ENCODE peak calls at places on chromosomes 13 and 19, in six cellular contexts. D is GM12865, G is AG10803, Y is progenitor cell of endocrine pancreas, J is tibial nerve, P is heart right ventricle. K is an unnamed sample.

GRCh38 chr13:110017379-110017778 is 231.0 kb upstream of the IRS2 start:
- DNase-seq in D (no peak), G (peak), Y (no peak), J (no peak), P (no peak), K (no peak)

GRCh38 chr13:40315416-40316064 is 350.9 kb downstream of the FOXO1 start:
- DNase-seq in D (peak), G (no peak), Y (no peak), J (no peak), P (peak), K (no peak)

GRCh38 chr19:39816287-39817048 is 17.5 kb downstream of the DYRK1B start:
- DNase-seq in D (no peak), G (no peak), Y (no peak), J (no peak), P (peak), K (no peak)

GRCh38 chr19:40205760-40206159 is 12.4 kb downstream of the TTC9B start:
- DNase-seq in D (no peak), G (no peak), Y (no peak), J (no peak), P (no peak), K (no peak)

GRCh38 chr13:110563463-110563774 is 1.9 kb upstream of the RAB20 start:
- DNase-seq in D (no peak), G (no peak), Y (no peak), J (no peak), P (no peak), K (no peak)

GRCh38 chr19:51749979-51750378 is 1.7 kb downstream of the FPR1 start:
- DNase-seq in D (no peak), G (peak), Y (no peak), J (no peak), P (no peak), K (no peak)

GRCh38 chr19:33085570-33086128 is 4.7 kb downstream of the GPATCH1 start:
- DNase-seq in D (no peak), G (no peak), Y (no peak), J (no peak), P (no peak), K (no peak)

GRCh38 chr13:112573710-112574109 is 14.2 kb downstream of the TUBGCP3 start:
- DNase-seq in D (no peak), G (no peak), Y (no peak), J (no peak), P (no peak), K (no peak)

GRCh38 chr13:44132710-44133109 is 240.9 kb upstream of the SERP2 start:
- DNase-seq in D (no peak), G (peak), Y (no peak), J (peak), P (peak), K (no peak)

GRCh38 chr13:85985791-85986190 is 186.6 kb upstream of the SLITRK6 start:
- DNase-seq in D (no peak), G (no peak), Y (no peak), J (no peak), P (no peak), K (no peak)

GRCh38 chr19:4088975-4089374 is 22.3 kb upstream of the ZBTB7A start:
- DNase-seq in D (no peak), G (no peak), Y (no peak), J (no peak), P (no peak), K (peak)

GRCh38 chr13:91368676-91369425 is 21.4 kb downstream of the MIR17HG start:
- DNase-seq in D (no peak), G (no peak), Y (no peak), J (no peak), P (no peak), K (no peak)

GRCh38 chr19:42386974-42387707 is 3.0 kb downstream of the CNFN start:
- DNase-seq in D (peak), G (peak), Y (peak), J (peak), P (peak), K (peak)

GRCh38 chr13:100464006-100464405 is 124.6 kb downstream of the GGACT start:
- DNase-seq in D (no peak), G (peak), Y (no peak), J (no peak), P (no peak), K (no peak)

GRCh38 chr19:422213-422916 is 13.4 kb upstream of the C2CD4C start:
- DNase-seq in D (no peak), G (no peak), Y (no peak), J (no peak), P (no peak), K (no peak)

GRCh38 chr13:96824110-96824509 is 170.2 kb downstream of the OXGR1 start:
- DNase-seq in D (no peak), G (no peak), Y (no peak), J (no peak), P (no peak), K (no peak)

GRCh38 chr19:43318203-43318602 is 35.3 kb upstream of the CD177 start:
- DNase-seq in D (no peak), G (no peak), Y (no peak), J (no peak), P (no peak), K (no peak)

GRCh38 chr13:113013878-113014751 is 45.1 kb downstream of the MCF2L start:
- DNase-seq in D (no peak), G (no peak), Y (no peak), J (no peak), P (no peak), K (no peak)

GRCh38 chr19:29526730-29527499 is 1.1 kb downstream of the VSTM2B start:
- DNase-seq in D (no peak), G (no peak), Y (no peak), J (no peak), P (no peak), K (no peak)

GRCh38 chr13:31242935-31243334 is 43.2 kb downstream of the B3GLCT start:
- DNase-seq in D (no peak), G (peak), Y (no peak), J (no peak), P (no peak), K (no peak)

GRCh38 chr19:32104465-32105235 is 240.8 kb upstream of the ZNF507 start:
- DNase-seq in D (no peak), G (no peak), Y (peak), J (no peak), P (no peak), K (no peak)

GRCh38 chr13:46554971-46555370 is 2.0 kb downstream of the LRCH1 start:
- DNase-seq in D (no peak), G (peak), Y (no peak), J (no peak), P (no peak), K (no peak)

GRCh38 chr19:11166281-11167142 is 10.9 kb upstream of the SPC24 start:
- DNase-seq in D (no peak), G (peak), Y (no peak), J (no peak), P (no peak), K (no peak)

GRCh38 chr19:14349426-14349825 is 31.8 kb upstream of the ADGRE5 start:
- DNase-seq in D (no peak), G (no peak), Y (no peak), J (no peak), P (no peak), K (no peak)

GRCh38 chr19:17209126-17210036 is 5.8 kb upstream of the USE1 start:
- DNase-seq in D (peak), G (peak), Y (no peak), J (no peak), P (no peak), K (peak)
- TF ChIP-seq CTCF in D (no peak), G (no peak), Y (no peak), J (no peak), P (no peak), K (no peak)

DNA sequence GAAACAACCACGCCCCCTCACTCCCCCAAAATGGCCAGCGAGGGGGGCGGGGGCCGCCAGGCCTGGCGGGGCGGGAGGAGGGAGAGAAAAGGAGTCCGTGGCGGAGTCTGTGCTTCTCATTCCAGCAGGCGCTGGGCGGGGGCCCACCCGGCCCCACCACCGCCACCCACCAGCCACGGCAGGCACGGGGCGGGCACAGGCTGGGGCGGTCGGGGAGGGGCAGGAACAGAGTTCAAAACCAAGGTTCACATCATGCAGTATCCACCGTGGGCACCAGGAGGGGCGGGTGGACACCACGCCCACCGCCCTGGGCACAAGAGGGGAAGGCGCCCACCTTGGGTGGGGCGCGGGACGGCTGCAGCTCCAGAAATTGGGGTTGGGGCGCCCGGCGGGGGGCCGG is 12.8 kb downstream of the DPF1 start:
- DNase-seq in D (no peak), G (no peak), Y (no peak), J (no peak), P (no peak), K (no peak)
- TF ChIP-seq CTCF in D (no peak), G (no peak), Y (peak), J (no peak), P (no peak), K (no peak)

GRCh38 chr19:44452367-44452766 is 4.1 kb upstream of the ZNF229 start:
- DNase-seq in D (no peak), G (no peak), Y (no peak), J (no peak), P (no peak), K (no peak)

GRCh38 chr19:44451687-44452086 is 3.4 kb upstream of the ZNF229 start:
- DNase-seq in D (no peak), G (no peak), Y (no peak), J (no peak), P (no peak), K (no peak)

GRCh38 chr19:44447864-44448674 is at the start of gene ZNF229:
- DNase-seq in D (peak), G (peak), Y (peak), J (peak), P (peak), K (peak)
- TF ChIP-seq CTCF in D (no peak), G (no peak), Y (no peak), J (no peak), P (no peak), K (no peak)

GRCh38 chr13:70723732-70724131 is 615.5 kb upstream of the KLHL1 start:
- DNase-seq in D (no peak), G (no peak), Y (no peak), J (no peak), P (no peak), K (no peak)
- TF ChIP-seq CTCF in D (no peak), G (no peak), Y (peak), J (no peak), P (no peak), K (no peak)